ENCODE peak calls at places on chromosome 16, in six cellular contexts. Q, W, T, X, K and B are unnamed samples. For H3K9me3, the result is how much of the 10 kb centered on the place peaks cover.

GRCh38 chr16:53816211-53816610 is 112.3 kb downstream of the FTO start:
- DNase-seq in Q (no peak), W (no peak), T (no peak), X (no peak), K (no peak), B (no peak)

GRCh38 chr16:24508614-24509013 is 30.8 kb upstream of the RBBP6 start:
- DNase-seq in Q (peak), W (no peak), T (no peak), X (no peak), K (no peak), B (no peak)

GRCh38 chr16:47574091-47575054 is 113.2 kb downstream of the PHKB start:
- DNase-seq in Q (no peak), W (no peak), T (no peak), X (no peak), K (no peak), B (no peak)

GRCh38 chr16:19071811-19072777 is 4.7 kb downstream of the COQ7 start:
- DNase-seq in Q (peak), W (peak), T (no peak), X (peak), K (peak), B (no peak)

GRCh38 chr16:3027983-3028715 is 4.3 kb downstream of the THOC6 start:
- DNase-seq in Q (peak), W (peak), T (peak), X (peak), K (peak), B (no peak)

GRCh38 chr16:49441366-49441780 is 67.8 kb downstream of the C16orf78 start:
- DNase-seq in Q (peak), W (no peak), T (peak), X (peak), K (peak), B (no peak)

GRCh38 chr16:11259288-11259621 is 3.3 kb upstream of the SOCS1 start:
- DNase-seq in Q (no peak), W (no peak), T (no peak), X (no peak), K (no peak), B (no peak)

GRCh38 chr16:19520861-19521331 is 1.0 kb downstream of the GDE1 start:
- DNase-seq in Q (peak), W (peak), T (no peak), X (no peak), K (no peak), B (no peak)

GRCh38 chr16:54370653-54371052 is 84.1 kb upstream of the IRX3 start:
- DNase-seq in Q (peak), W (peak), T (peak), X (no peak), K (no peak), B (no peak)

GRCh38 chr16:80580109-80580832 is 39.5 kb downstream of the DYNLRB2 start:
- DNase-seq in Q (no peak), W (no peak), T (no peak), X (peak), K (peak), B (no peak)

GRCh38 chr16:23902223-23903000 is 66.6 kb downstream of the PRKCB start:
- DNase-seq in Q (no peak), W (peak), T (no peak), X (no peak), K (no peak), B (no peak)

GRCh38 chr16:28280881-28281836 is 11.2 kb upstream of the SBK1 start:
- DNase-seq in Q (no peak), W (peak), T (no peak), X (no peak), K (no peak), B (no peak)

GRCh38 chr16:60989592-60989991 is 1046.6 kb downstream of the CDH8 start:
- DNase-seq in Q (no peak), W (no peak), T (no peak), X (no peak), K (no peak), B (no peak)

GRCh38 chr16:1932050-1933028 is 10.7 kb downstream of the MSRB1 start:
- DNase-seq in Q (peak), W (no peak), T (peak), X (no peak), K (no peak), B (no peak)

GRCh38 chr16:30434852-30435251 is 5.0 kb upstream of the DCTPP1 start:
- DNase-seq in Q (no peak), W (no peak), T (no peak), X (no peak), K (no peak), B (no peak)

GRCh38 chr16:49833055-49833454 is 22.9 kb downstream of the ZNF423 start:
- DNase-seq in Q (peak), W (no peak), T (no peak), X (no peak), K (no peak), B (no peak)

GRCh38 chr16:72493681-72494415 is 321.9 kb upstream of the PMFBP1 start:
- DNase-seq in Q (no peak), W (no peak), T (no peak), X (no peak), K (no peak), B (no peak)

GRCh38 chr16:28202147-28202746 is 9.5 kb downstream of the XPO6 start:
- DNase-seq in Q (peak), W (no peak), T (no peak), X (no peak), K (no peak), B (no peak)

GRCh38 chr16:89092013-89092412 is 1.6 kb upstream of the ACSF3 start:
- DNase-seq in Q (no peak), W (no peak), T (no peak), X (no peak), K (no peak), B (no peak)

GRCh38 chr16:19344980-19345379 is 59.4 kb downstream of the CLEC19A start:
- DNase-seq in Q (no peak), W (no peak), T (no peak), X (no peak), K (no peak), B (no peak)

GRCh38 chr16:52591441-52592215 is 44.7 kb upstream of the TOX3 start:
- DNase-seq in Q (no peak), W (no peak), T (no peak), X (no peak), K (no peak), B (no peak)

GRCh38 chr16:35173295-35173694 is 1713.9 kb downstream of the TP53TG3F start:
- DNase-seq in Q (no peak), W (no peak), T (no peak), X (no peak), K (no peak), B (no peak)

GRCh38 chr16:57462978-57463362 is 491 bp downstream of the POLR2C start:
- DNase-seq in Q (no peak), W (peak), T (no peak), X (no peak), K (no peak), B (no peak)

GRCh38 chr16:26993988-26994387 is 72.7 kb upstream of the C16orf82 start:
- DNase-seq in Q (peak), W (no peak), T (no peak), X (no peak), K (no peak), B (no peak)

GRCh38 chr16:11094075-11094593 is 149.8 kb downstream of the CLEC16A start:
- DNase-seq in Q (peak), W (peak), T (no peak), X (no peak), K (peak), B (no peak)

GRCh38 chr16:27437946-27438345 is 36.0 kb downstream of the IL21R start:
- DNase-seq in Q (no peak), W (no peak), T (no peak), X (no peak), K (no peak), B (no peak)

GRCh38 chr16:61871837-61872777 is 164.1 kb downstream of the CDH8 start:
- DNase-seq in Q (no peak), W (no peak), T (no peak), X (no peak), K (no peak), B (no peak)

GRCh38 chr16:81547194-81547918 is 102.7 kb downstream of the CMIP start:
- DNase-seq in Q (no peak), W (no peak), T (no peak), X (no peak), K (no peak), B (no peak)

GRCh38 chr16:17275076-17275732 is 195.6 kb downstream of the XYLT1 start:
- DNase-seq in Q (peak), W (no peak), T (no peak), X (no peak), K (no peak), B (no peak)

GRCh38 chr16:11621920-11622651 is 35.4 kb upstream of the LITAF start:
- DNase-seq in Q (no peak), W (no peak), T (no peak), X (peak), K (peak), B (no peak)

GRCh38 chr16:2752035-2752849 is at the start of gene SRRM2:
- DNase-seq in Q (peak), W (peak), T (peak), X (peak), K (peak), B (peak)

GRCh38 chr16:57747091-57747490 is 11.5 kb downstream of the KATNB1 start:
- DNase-seq in Q (no peak), W (no peak), T (peak), X (no peak), K (no peak), B (no peak)

DNA sequence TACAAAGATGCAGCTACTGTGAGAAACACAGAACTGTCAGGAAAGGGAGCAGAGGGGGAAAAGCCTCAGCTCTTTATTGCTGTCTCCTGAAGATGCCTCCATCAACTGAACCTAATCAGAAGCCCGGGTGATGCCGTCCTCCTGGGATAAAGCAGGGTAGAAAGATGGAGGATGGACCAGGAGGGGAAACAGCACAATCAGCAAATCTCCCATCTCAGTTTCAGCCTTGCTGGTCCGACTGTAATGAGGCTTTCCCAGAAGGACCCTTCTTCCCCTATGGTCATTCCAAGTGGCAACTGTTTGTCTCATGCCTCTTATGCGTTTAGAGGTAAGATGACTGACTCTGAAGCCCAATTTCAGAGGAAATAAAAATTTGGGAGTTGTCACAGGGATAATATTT is 24.3 kb downstream of the ZFP1 start:
- DNase-seq in Q (no peak), W (no peak), T (no peak), X (no peak), K (no peak), B (no peak)
- H3K9me3 ChIP-seq in Q (under half), W (under half), T (under half), X (half or more), K (half or more), B (half or more)

GRCh38 chr16:85238233-85238647 is 126.0 kb upstream of the CIBAR2 start:
- DNase-seq in Q (peak), W (no peak), T (no peak), X (no peak), K (peak), B (no peak)
- TF ChIP-seq CTCF in Q (peak), W (no peak), T (no peak), X (no peak), K (no peak), B (no peak)

DNA sequence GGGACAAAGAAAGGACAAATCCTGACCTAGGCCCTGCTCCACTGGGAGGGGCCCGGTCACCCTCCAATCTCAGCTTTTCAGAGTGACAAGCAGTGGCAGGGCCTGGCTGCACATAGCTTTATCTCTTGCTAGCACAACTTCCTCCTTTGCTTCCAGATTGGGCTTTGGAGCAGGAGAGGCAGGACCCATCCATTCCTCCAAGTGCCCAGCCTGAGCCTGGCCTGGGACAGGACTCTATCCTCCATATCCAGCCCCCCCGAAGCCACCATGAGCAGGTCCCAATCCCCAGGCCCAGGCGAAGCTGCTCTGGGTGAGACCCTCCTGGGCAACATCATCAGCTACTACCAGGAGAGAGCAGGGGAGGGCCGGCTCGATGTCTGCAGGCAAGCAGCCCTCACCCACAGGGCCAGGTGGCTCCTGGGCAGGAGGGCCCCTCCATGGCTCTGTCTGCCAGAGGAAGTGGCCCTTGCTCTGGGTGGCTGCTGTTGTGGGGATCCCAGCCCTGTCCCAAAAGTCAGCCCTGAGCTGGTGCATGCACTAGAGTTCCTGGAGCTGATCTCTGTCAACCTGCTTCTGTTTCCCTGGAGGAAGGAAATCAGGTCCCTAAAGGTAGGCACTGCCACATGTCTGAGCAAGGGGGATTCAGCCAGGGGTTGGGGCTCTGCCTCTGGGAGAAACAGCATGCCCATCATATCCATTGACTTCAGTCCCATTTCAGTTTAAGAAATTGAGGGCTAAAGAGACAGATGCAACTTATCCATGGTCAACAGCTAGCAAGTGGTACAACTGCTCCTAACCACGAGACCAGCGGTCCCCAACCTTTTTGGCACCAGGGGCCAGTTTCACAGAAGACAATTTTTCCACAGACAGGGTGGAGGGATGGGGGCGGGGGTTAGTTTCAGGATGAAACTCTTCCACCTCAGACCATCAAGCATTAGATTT is 58.9 kb downstream of the TK2 start:
- DNase-seq in Q (no peak), W (peak), T (no peak), X (no peak), K (no peak), B (no peak)
- H3K9me3 ChIP-seq in Q (under half), W (under half), T (under half), X (under half), K (under half), B (under half)

GRCh38 chr16:6106061-6106460 is 1008.5 kb upstream of the EEF2KMT start:
- DNase-seq in Q (no peak), W (no peak), T (no peak), X (no peak), K (no peak), B (no peak)

GRCh38 chr16:6104423-6104822 is 1006.8 kb upstream of the EEF2KMT start:
- DNase-seq in Q (no peak), W (no peak), T (no peak), X (no peak), K (no peak), B (no peak)

GRCh38 chr16:6103561-6103960 is 1006.0 kb upstream of the EEF2KMT start:
- DNase-seq in Q (no peak), W (no peak), T (no peak), X (no peak), K (no peak), B (no peak)

GRCh38 chr16:6105115-6105514 is 1007.5 kb upstream of the EEF2KMT start:
- DNase-seq in Q (no peak), W (no peak), T (no peak), X (no peak), K (no peak), B (no peak)
- TF ChIP-seq CTCF in Q (no peak), W (no peak), T (no peak), X (no peak), K (no peak), B (no peak)

DNA sequence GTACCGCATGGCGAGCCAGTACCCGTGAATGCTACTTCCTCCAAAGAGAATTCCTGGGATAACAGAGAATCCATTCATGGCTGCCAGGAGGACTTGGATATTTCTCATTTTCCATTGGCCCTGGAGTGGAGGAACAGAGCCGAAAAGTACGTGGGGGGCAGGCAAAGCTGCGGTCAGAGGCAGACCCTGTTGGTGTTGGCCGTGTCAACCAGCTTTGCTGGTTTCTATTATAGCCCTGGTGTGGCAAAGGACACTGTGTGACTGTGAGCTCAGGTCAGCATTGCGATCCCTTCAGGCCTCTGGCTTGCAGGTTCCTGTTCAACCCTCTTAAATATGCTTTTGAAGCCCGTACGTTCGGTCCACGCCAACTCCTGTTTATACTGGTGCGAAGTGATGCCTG is 596.3 kb downstream of the MAF start:
- DNase-seq in Q (no peak), W (no peak), T (no peak), X (no peak), K (no peak), B (no peak)
- H3K9me3 ChIP-seq in Q (under half), W (under half), T (under half), X (under half), K (under half), B (under half)

DNA sequence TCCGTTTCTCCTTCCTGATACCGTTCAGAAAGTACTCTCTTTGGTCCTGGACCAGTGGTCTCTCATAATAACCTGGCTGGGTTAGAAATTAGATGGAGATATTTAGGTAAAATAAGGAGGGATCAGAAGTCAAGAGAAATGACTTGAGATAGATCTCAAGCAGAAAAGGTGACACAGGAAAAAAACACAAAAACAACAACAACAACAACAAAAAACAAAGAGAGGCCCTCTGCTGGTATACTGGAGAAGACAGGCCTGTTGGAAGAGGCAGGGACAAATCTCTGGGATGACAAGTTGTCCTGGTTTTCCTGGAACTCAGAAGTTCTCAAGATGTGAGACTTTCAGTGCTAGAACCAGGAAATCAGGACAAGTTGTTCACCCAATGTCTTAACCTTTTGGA is 430.5 kb downstream of the SHISA9 start:
- DNase-seq in Q (no peak), W (no peak), T (no peak), X (no peak), K (no peak), B (no peak)
- TF ChIP-seq CTCF in Q (no peak), W (no peak), T (no peak), X (no peak), K (no peak), B (no peak)

GRCh38 chr16:853306-853705 is 52.8 kb upstream of the GNG13 start:
- DNase-seq in Q (no peak), W (no peak), T (no peak), X (no peak), K (no peak), B (no peak)
- H3K9me3 ChIP-seq in Q (under half), W (under half), T (under half), X (under half), K (under half), B (under half)

DNA sequence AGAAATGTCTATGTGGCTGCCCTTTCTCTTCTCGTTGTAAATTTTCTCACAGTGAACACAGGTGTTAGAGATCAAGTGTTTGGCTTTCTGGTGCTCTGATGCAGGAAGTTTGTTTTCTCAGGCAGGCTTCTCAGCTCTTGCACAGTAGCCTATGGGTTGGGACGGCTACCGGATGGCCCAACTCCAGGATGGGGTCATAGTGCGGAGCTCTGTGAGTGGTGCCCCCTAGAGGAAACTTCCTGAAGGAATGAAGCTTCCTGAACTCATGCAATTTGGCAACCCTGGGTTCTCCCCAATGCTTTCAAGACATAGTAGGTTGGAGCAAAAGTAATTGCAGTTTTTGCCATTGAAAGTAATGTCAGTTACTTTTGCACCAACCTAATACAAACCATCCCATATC is 407.5 kb upstream of the HSBP1 start:
- DNase-seq in Q (no peak), W (no peak), T (no peak), X (no peak), K (no peak), B (no peak)
- TF ChIP-seq CTCF in Q (no peak), W (peak), T (no peak), X (no peak), K (no peak), B (no peak)